ENCODE peak calls at places on chromosome 17, in eight cellular contexts. One of them, this sample, is unnamed.

GRCh38 chr17:3012926-3013581 is 50.4 kb downstream of the OR1D5 start:
- DNase-seq in NCI-H774: no peak
- DNase-seq in activated CD4-positive, alpha-beta T cell treated with anti-CD3 and anti-CD28 coated beads for 48 hours: peak
- DNase-seq in NCI-H1694: peak
- DNase-seq in AG09319: peak
- DNase-seq in stimulated activated CD8-positive, alpha-beta memory T cell treated with anti-CD3 and anti-CD28 coated beads, Interleukin-15, amount 100 ng/mL, for 24 hours: peak
- DNase-seq in HuH-7: peak
- DNase-seq in Calu3: peak
- DNase-seq in this sample: no peak

GRCh38 chr17:78527345-78527744 is 49.9 kb downstream of the DNAH17 start:
- DNase-seq in NCI-H774: no peak
- DNase-seq in activated CD4-positive, alpha-beta T cell treated with anti-CD3 and anti-CD28 coated beads for 48 hours: no peak
- DNase-seq in NCI-H1694: no peak
- DNase-seq in AG09319: no peak
- DNase-seq in stimulated activated CD8-positive, alpha-beta memory T cell treated with anti-CD3 and anti-CD28 coated beads, Interleukin-15, amount 100 ng/mL, for 24 hours: no peak
- DNase-seq in HuH-7: no peak
- DNase-seq in Calu3: no peak
- DNase-seq in this sample: no peak

GRCh38 chr17:79760197-79760906 is 17.6 kb upstream of the CBX2 start:
- DNase-seq in NCI-H774: no peak
- DNase-seq in activated CD4-positive, alpha-beta T cell treated with anti-CD3 and anti-CD28 coated beads for 48 hours: no peak
- DNase-seq in NCI-H1694: peak
- DNase-seq in AG09319: no peak
- DNase-seq in stimulated activated CD8-positive, alpha-beta memory T cell treated with anti-CD3 and anti-CD28 coated beads, Interleukin-15, amount 100 ng/mL, for 24 hours: no peak
- DNase-seq in HuH-7: no peak
- DNase-seq in Calu3: no peak
- DNase-seq in this sample: no peak

GRCh38 chr17:32519769-32520701 is 33.2 kb downstream of the CDK5R1 start:
- DNase-seq in NCI-H774: peak
- DNase-seq in activated CD4-positive, alpha-beta T cell treated with anti-CD3 and anti-CD28 coated beads for 48 hours: peak
- DNase-seq in NCI-H1694: no peak
- DNase-seq in AG09319: no peak
- DNase-seq in stimulated activated CD8-positive, alpha-beta memory T cell treated with anti-CD3 and anti-CD28 coated beads, Interleukin-15, amount 100 ng/mL, for 24 hours: no peak
- DNase-seq in HuH-7: no peak
- DNase-seq in Calu3: no peak
- DNase-seq in this sample: no peak

GRCh38 chr17:51706098-51706497 is 445.8 kb downstream of the UTP18 start:
- DNase-seq in NCI-H774: no peak
- DNase-seq in activated CD4-positive, alpha-beta T cell treated with anti-CD3 and anti-CD28 coated beads for 48 hours: no peak
- DNase-seq in NCI-H1694: no peak
- DNase-seq in AG09319: no peak
- DNase-seq in stimulated activated CD8-positive, alpha-beta memory T cell treated with anti-CD3 and anti-CD28 coated beads, Interleukin-15, amount 100 ng/mL, for 24 hours: no peak
- DNase-seq in HuH-7: no peak
- DNase-seq in Calu3: no peak
- DNase-seq in this sample: no peak

GRCh38 chr17:61837175-61838051 is 25.9 kb downstream of the BRIP1 start:
- DNase-seq in NCI-H774: peak
- DNase-seq in activated CD4-positive, alpha-beta T cell treated with anti-CD3 and anti-CD28 coated beads for 48 hours: peak
- DNase-seq in NCI-H1694: peak
- DNase-seq in AG09319: peak
- DNase-seq in stimulated activated CD8-positive, alpha-beta memory T cell treated with anti-CD3 and anti-CD28 coated beads, Interleukin-15, amount 100 ng/mL, for 24 hours: no peak
- DNase-seq in HuH-7: peak
- DNase-seq in Calu3: peak
- DNase-seq in this sample: no peak

GRCh38 chr17:67646472-67646871 is 71.3 kb upstream of the NOL11 start:
- DNase-seq in NCI-H774: no peak
- DNase-seq in activated CD4-positive, alpha-beta T cell treated with anti-CD3 and anti-CD28 coated beads for 48 hours: no peak
- DNase-seq in NCI-H1694: no peak
- DNase-seq in AG09319: no peak
- DNase-seq in stimulated activated CD8-positive, alpha-beta memory T cell treated with anti-CD3 and anti-CD28 coated beads, Interleukin-15, amount 100 ng/mL, for 24 hours: no peak
- DNase-seq in HuH-7: no peak
- DNase-seq in Calu3: no peak
- DNase-seq in this sample: no peak

GRCh38 chr17:27263386-27263785 is 30.5 kb upstream of the WSB1 start:
- DNase-seq in NCI-H774: no peak
- DNase-seq in activated CD4-positive, alpha-beta T cell treated with anti-CD3 and anti-CD28 coated beads for 48 hours: no peak
- DNase-seq in NCI-H1694: no peak
- DNase-seq in AG09319: no peak
- DNase-seq in stimulated activated CD8-positive, alpha-beta memory T cell treated with anti-CD3 and anti-CD28 coated beads, Interleukin-15, amount 100 ng/mL, for 24 hours: no peak
- DNase-seq in HuH-7: no peak
- DNase-seq in Calu3: no peak
- DNase-seq in this sample: no peak

GRCh38 chr17:39196820-39197331 is 593 bp downstream of the CACNB1 start:
- DNase-seq in NCI-H774: peak
- DNase-seq in activated CD4-positive, alpha-beta T cell treated with anti-CD3 and anti-CD28 coated beads for 48 hours: no peak
- DNase-seq in NCI-H1694: no peak
- DNase-seq in AG09319: no peak
- DNase-seq in stimulated activated CD8-positive, alpha-beta memory T cell treated with anti-CD3 and anti-CD28 coated beads, Interleukin-15, amount 100 ng/mL, for 24 hours: no peak
- DNase-seq in HuH-7: no peak
- DNase-seq in Calu3: peak
- DNase-seq in this sample: no peak

GRCh38 chr17:7838291-7839075 is 4.5 kb downstream of the KDM6B start:
- DNase-seq in NCI-H774: no peak
- DNase-seq in activated CD4-positive, alpha-beta T cell treated with anti-CD3 and anti-CD28 coated beads for 48 hours: no peak
- DNase-seq in NCI-H1694: peak
- DNase-seq in AG09319: no peak
- DNase-seq in stimulated activated CD8-positive, alpha-beta memory T cell treated with anti-CD3 and anti-CD28 coated beads, Interleukin-15, amount 100 ng/mL, for 24 hours: no peak
- DNase-seq in HuH-7: peak
- DNase-seq in Calu3: no peak
- DNase-seq in this sample: no peak

GRCh38 chr17:40038882-40039513 is 15.2 kb downstream of the MED24 start:
- DNase-seq in NCI-H774: peak
- DNase-seq in activated CD4-positive, alpha-beta T cell treated with anti-CD3 and anti-CD28 coated beads for 48 hours: no peak
- DNase-seq in NCI-H1694: no peak
- DNase-seq in AG09319: peak
- DNase-seq in stimulated activated CD8-positive, alpha-beta memory T cell treated with anti-CD3 and anti-CD28 coated beads, Interleukin-15, amount 100 ng/mL, for 24 hours: no peak
- DNase-seq in HuH-7: peak
- DNase-seq in Calu3: peak
- DNase-seq in this sample: peak

GRCh38 chr17:1933875-1934715 is 91.0 kb downstream of the RTN4RL1 start:
- DNase-seq in NCI-H774: no peak
- DNase-seq in activated CD4-positive, alpha-beta T cell treated with anti-CD3 and anti-CD28 coated beads for 48 hours: no peak
- DNase-seq in NCI-H1694: no peak
- DNase-seq in AG09319: no peak
- DNase-seq in stimulated activated CD8-positive, alpha-beta memory T cell treated with anti-CD3 and anti-CD28 coated beads, Interleukin-15, amount 100 ng/mL, for 24 hours: no peak
- DNase-seq in HuH-7: no peak
- DNase-seq in Calu3: no peak
- DNase-seq in this sample: no peak

GRCh38 chr17:9802294-9802693 is 10.9 kb upstream of the DHRS7C start:
- DNase-seq in NCI-H774: no peak
- DNase-seq in activated CD4-positive, alpha-beta T cell treated with anti-CD3 and anti-CD28 coated beads for 48 hours: no peak
- DNase-seq in NCI-H1694: no peak
- DNase-seq in AG09319: no peak
- DNase-seq in stimulated activated CD8-positive, alpha-beta memory T cell treated with anti-CD3 and anti-CD28 coated beads, Interleukin-15, amount 100 ng/mL, for 24 hours: no peak
- DNase-seq in HuH-7: no peak
- DNase-seq in Calu3: peak
- DNase-seq in this sample: no peak

GRCh38 chr17:1047886-1048470 is 51.0 kb downstream of the TIMM22 start:
- DNase-seq in NCI-H774: no peak
- DNase-seq in activated CD4-positive, alpha-beta T cell treated with anti-CD3 and anti-CD28 coated beads for 48 hours: no peak
- DNase-seq in NCI-H1694: no peak
- DNase-seq in AG09319: no peak
- DNase-seq in stimulated activated CD8-positive, alpha-beta memory T cell treated with anti-CD3 and anti-CD28 coated beads, Interleukin-15, amount 100 ng/mL, for 24 hours: no peak
- DNase-seq in HuH-7: no peak
- DNase-seq in Calu3: no peak
- DNase-seq in this sample: no peak

GRCh38 chr17:75571197-75571884 is 16.3 kb upstream of the MYO15B start:
- DNase-seq in NCI-H774: no peak
- DNase-seq in activated CD4-positive, alpha-beta T cell treated with anti-CD3 and anti-CD28 coated beads for 48 hours: no peak
- DNase-seq in NCI-H1694: no peak
- DNase-seq in AG09319: no peak
- DNase-seq in stimulated activated CD8-positive, alpha-beta memory T cell treated with anti-CD3 and anti-CD28 coated beads, Interleukin-15, amount 100 ng/mL, for 24 hours: no peak
- DNase-seq in HuH-7: no peak
- DNase-seq in Calu3: no peak
- DNase-seq in this sample: no peak

GRCh38 chr17:38703742-38704644 is 1.1 kb upstream of the MLLT6 start:
- DNase-seq in NCI-H774: peak
- DNase-seq in activated CD4-positive, alpha-beta T cell treated with anti-CD3 and anti-CD28 coated beads for 48 hours: peak
- DNase-seq in NCI-H1694: peak
- DNase-seq in AG09319: no peak
- DNase-seq in stimulated activated CD8-positive, alpha-beta memory T cell treated with anti-CD3 and anti-CD28 coated beads, Interleukin-15, amount 100 ng/mL, for 24 hours: peak
- DNase-seq in HuH-7: peak
- DNase-seq in Calu3: peak
- DNase-seq in this sample: no peak

GRCh38 chr17:13182450-13182849 is 164.6 kb upstream of the ELAC2 start:
- DNase-seq in NCI-H774: peak
- DNase-seq in activated CD4-positive, alpha-beta T cell treated with anti-CD3 and anti-CD28 coated beads for 48 hours: no peak
- DNase-seq in NCI-H1694: no peak
- DNase-seq in AG09319: no peak
- DNase-seq in stimulated activated CD8-positive, alpha-beta memory T cell treated with anti-CD3 and anti-CD28 coated beads, Interleukin-15, amount 100 ng/mL, for 24 hours: no peak
- DNase-seq in HuH-7: peak
- DNase-seq in Calu3: no peak
- DNase-seq in this sample: no peak

GRCh38 chr17:74893936-74894671 is 671 bp upstream of the FADS6 start:
- DNase-seq in NCI-H774: no peak
- DNase-seq in activated CD4-positive, alpha-beta T cell treated with anti-CD3 and anti-CD28 coated beads for 48 hours: no peak
- DNase-seq in NCI-H1694: no peak
- DNase-seq in AG09319: no peak
- DNase-seq in stimulated activated CD8-positive, alpha-beta memory T cell treated with anti-CD3 and anti-CD28 coated beads, Interleukin-15, amount 100 ng/mL, for 24 hours: no peak
- DNase-seq in HuH-7: no peak
- DNase-seq in Calu3: no peak
- DNase-seq in this sample: no peak

GRCh38 chr17:8732406-8733065 is 12.1 kb downstream of the CCDC42 start:
- DNase-seq in NCI-H774: no peak
- DNase-seq in activated CD4-positive, alpha-beta T cell treated with anti-CD3 and anti-CD28 coated beads for 48 hours: no peak
- DNase-seq in NCI-H1694: no peak
- DNase-seq in AG09319: no peak
- DNase-seq in stimulated activated CD8-positive, alpha-beta memory T cell treated with anti-CD3 and anti-CD28 coated beads, Interleukin-15, amount 100 ng/mL, for 24 hours: no peak
- DNase-seq in HuH-7: no peak
- DNase-seq in Calu3: no peak
- DNase-seq in this sample: no peak

GRCh38 chr17:74443516-74444296 is 11.8 kb downstream of the GPRC5C start:
- DNase-seq in NCI-H774: no peak
- DNase-seq in activated CD4-positive, alpha-beta T cell treated with anti-CD3 and anti-CD28 coated beads for 48 hours: no peak
- DNase-seq in NCI-H1694: no peak
- DNase-seq in AG09319: no peak
- DNase-seq in stimulated activated CD8-positive, alpha-beta memory T cell treated with anti-CD3 and anti-CD28 coated beads, Interleukin-15, amount 100 ng/mL, for 24 hours: no peak
- DNase-seq in HuH-7: no peak
- DNase-seq in Calu3: no peak
- DNase-seq in this sample: no peak

GRCh38 chr17:7716901-7717755 is at the start of gene DNAH2:
- DNase-seq in NCI-H774: peak
- DNase-seq in activated CD4-positive, alpha-beta T cell treated with anti-CD3 and anti-CD28 coated beads for 48 hours: peak
- DNase-seq in NCI-H1694: peak
- DNase-seq in AG09319: peak
- DNase-seq in stimulated activated CD8-positive, alpha-beta memory T cell treated with anti-CD3 and anti-CD28 coated beads, Interleukin-15, amount 100 ng/mL, for 24 hours: peak
- DNase-seq in HuH-7: peak
- DNase-seq in Calu3: peak
- DNase-seq in this sample: peak

GRCh38 chr17:68011199-68011665 is 15.0 kb upstream of the C17orf58 start:
- DNase-seq in NCI-H774: peak
- DNase-seq in activated CD4-positive, alpha-beta T cell treated with anti-CD3 and anti-CD28 coated beads for 48 hours: peak
- DNase-seq in NCI-H1694: no peak
- DNase-seq in AG09319: no peak
- DNase-seq in stimulated activated CD8-positive, alpha-beta memory T cell treated with anti-CD3 and anti-CD28 coated beads, Interleukin-15, amount 100 ng/mL, for 24 hours: peak
- DNase-seq in HuH-7: peak
- DNase-seq in Calu3: peak
- DNase-seq in this sample: no peak

This sample was measured in AG04449.